ENCODE peak calls at places on chromosomes 1 and 21, in nine cellular contexts. M, A, W, L, J, N, I, P and H are unnamed samples.

GRCh38 chr21:27192286-27192685 is 225.4 kb upstream of the ADAMTS5 start:
- DNase-seq in N (no peak), J (no peak), W (no peak), M (no peak), L (no peak), A (no peak), I (no peak), P (no peak), H (no peak)

GRCh38 chr1:185789846-185790735 is 55.9 kb downstream of the HMCN1 start:
- DNase-seq in A (no peak), J (no peak), L (no peak), W (no peak), N (no peak), I (no peak), P (peak; percentile 85), M (peak; percentile 26), H (no peak)

GRCh38 chr1:34983700-34984355 is 1.3 kb downstream of the TMEM35B start:
- DNase-seq in I (no peak), A (no peak), W (no peak), P (peak; percentile 24), N (no peak), J (peak; percentile 2), L (no peak), M (peak; percentile 17), H (no peak)

GRCh38 chr1:180198186-180198585 is 31.9 kb upstream of the LHX4 start:
- DNase-seq in A (no peak), M (no peak), J (no peak), N (no peak), W (no peak), P (peak; percentile 22), L (no peak), I (no peak), H (no peak)

GRCh38 chr1:183370399-183371058 is 47.7 kb downstream of the NMNAT2 start:
- DNase-seq in A (no peak), M (no peak), J (no peak), W (no peak), L (no peak), I (peak; percentile 88), N (no peak), P (no peak), H (no peak)

GRCh38 chr1:156652992-156653355 is 11.1 kb downstream of the BCAN start:
- DNase-seq in M (no peak), L (no peak), P (no peak), I (no peak), N (no peak), A (no peak), W (no peak), J (no peak), H (no peak)

GRCh38 chr1:10834770-10835412 is 38.4 kb upstream of the CASZ1 start:
- DNase-seq in M (no peak), J (no peak), P (no peak), N (no peak), A (no peak), L (no peak), W (no peak), I (no peak), H (no peak)

GRCh38 chr1:109529895-109530456 is 9.7 kb upstream of the GPR61 start:
- DNase-seq in P (no peak), M (no peak), J (no peak), W (no peak), N (no peak), A (no peak), L (no peak), I (no peak), H (no peak)

GRCh38 chr1:46512135-46512791 is 22.6 kb downstream of the DMBX1 start:
- DNase-seq in N (no peak), I (no peak), W (no peak), J (no peak), A (no peak), P (no peak), L (no peak), M (no peak), H (no peak)

GRCh38 chr1:15007842-15008241 is 145.7 kb upstream of the TMEM51 start:
- DNase-seq in A (no peak), I (no peak), N (no peak), M (no peak), J (no peak), W (no peak), L (no peak), P (no peak), H (no peak)

GRCh38 chr21:18887922-18888602 is 484.5 kb upstream of the TMPRSS15 start:
- DNase-seq in W (no peak), L (no peak), J (no peak), M (no peak), P (no peak), A (no peak), N (no peak), I (no peak), H (no peak)

GRCh38 chr1:15515026-15515663 is 8.9 kb downstream of the CASP9 start:
- DNase-seq in L (no peak), I (no peak), W (no peak), M (no peak), N (no peak), J (no peak), P (no peak), A (no peak), H (no peak)

GRCh38 chr1:175133693-175134435 is 58.7 kb downstream of the KIAA0040 start:
- DNase-seq in M (no peak), I (no peak), P (no peak), J (no peak), N (no peak), A (no peak), W (no peak), L (no peak), H (no peak)

GRCh38 chr21:44800103-44800502 is 1.5 kb downstream of the UBE2G2 start:
- DNase-seq in P (peak; percentile 42), N (no peak), W (no peak), A (no peak), I (no peak), M (peak; percentile 59), L (no peak), J (no peak), H (no peak)
- H3K4me3 ChIP-seq in P (no peak overlapping the region), N (peak overlapping the region; percentile 93), W (peak overlapping the region; percentile 77), A (peak overlapping the region; percentile 85), I (no peak overlapping the region), M (no peak overlapping the region), L (no peak overlapping the region), J (peak overlapping the region; percentile 68), H (no peak overlapping the region)

DNA sequence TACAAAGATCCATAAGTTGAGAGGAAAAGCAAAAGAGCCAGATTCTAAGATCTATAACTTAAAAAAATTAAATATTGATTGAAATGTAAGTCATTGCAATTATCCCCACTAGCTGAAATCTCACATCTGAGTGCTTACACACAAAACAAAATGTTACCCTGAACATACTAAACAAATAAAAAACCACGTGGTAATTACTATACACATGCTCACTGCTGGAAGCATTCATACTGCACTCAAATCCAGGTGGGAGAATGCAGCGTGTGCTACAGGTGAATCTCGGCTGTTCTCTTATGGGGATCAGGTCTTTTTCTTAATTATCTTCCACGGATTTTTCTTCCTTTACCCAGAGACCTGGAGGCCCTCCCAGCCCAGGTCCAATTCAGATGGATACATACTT is 74.3 kb downstream of the SDC3 start:
- DNase-seq in J (no peak), N (no peak), I (no peak), W (no peak), L (no peak), P (no peak), M (no peak), A (no peak), H (no peak)
- H3K27me3 ChIP-seq in J (peaks cover 10% of the 10 kb centered on the region), N (peaks cover 46% of the 10 kb centered on the region), I (no peaks in the 10 kb centered on the region), W (peaks cover 4% of the 10 kb centered on the region), L (no peaks in the 10 kb centered on the region), P (no peaks in the 10 kb centered on the region), M (peaks cover 20% of the 10 kb centered on the region), A (no peaks in the 10 kb centered on the region), H (no peaks in the 10 kb centered on the region)

DNA sequence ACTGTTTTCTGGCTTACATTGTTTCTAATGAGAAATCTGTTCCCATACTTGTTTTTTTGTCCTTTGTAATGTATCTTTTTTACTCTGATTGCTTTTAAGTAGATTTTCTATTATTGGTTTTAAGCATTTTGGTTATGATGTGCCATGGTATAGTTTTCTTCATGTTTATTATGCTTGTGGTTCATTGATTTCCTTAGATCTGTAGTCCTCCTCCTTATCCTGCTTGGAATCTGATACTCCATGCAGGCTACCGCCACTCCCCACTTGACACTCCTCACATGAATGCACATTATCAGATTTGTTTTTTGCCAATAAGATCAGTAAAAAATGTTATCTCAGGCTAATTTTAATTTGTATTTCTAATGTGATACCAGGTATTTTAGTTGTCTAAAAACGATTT is 20.8 kb downstream of the UROD start:
- DNase-seq in L (no peak), J (no peak), W (no peak), P (no peak), I (no peak), M (no peak), N (no peak), A (no peak), H (no peak)
- H3K4me3 ChIP-seq in L (no peak overlapping the region), J (no peak overlapping the region), W (no peak overlapping the region), P (no peak overlapping the region), I (no peak overlapping the region), M (no peak overlapping the region), N (no peak overlapping the region), A (no peak overlapping the region), H (no peak overlapping the region)

GRCh38 chr1:212606042-212606733 is 2.4 kb upstream of the ATF3 start:
- DNase-seq in A (no peak), L (no peak), M (no peak), P (peak; percentile 69), W (no peak), I (no peak), N (no peak), J (no peak), H (no peak)

GRCh38 chr1:212607924-212608208 is 695 bp upstream of the ATF3 start:
- DNase-seq in P (no peak), W (no peak), A (no peak), N (no peak), J (peak; percentile 13), M (no peak), L (no peak), I (no peak), H (no peak)

GRCh38 chr1:212608209-212608955 is at the start of gene ATF3:
- DNase-seq in P (peak; percentile 99), M (peak; percentile 99), I (peak; percentile 99), L (peak; percentile 80), N (peak; percentile 99), A (peak; percentile 100), J (peak; percentile 50), W (peak; percentile 96), H (peak; percentile 60)

GRCh38 chr1:212606734-212607205 is 1.8 kb upstream of the ATF3 start:
- DNase-seq in W (no peak), M (no peak), J (peak; percentile 45), L (peak; percentile 29), A (no peak), N (peak; percentile 74), P (no peak), I (peak; percentile 79), H (peak; percentile 58)

DNA sequence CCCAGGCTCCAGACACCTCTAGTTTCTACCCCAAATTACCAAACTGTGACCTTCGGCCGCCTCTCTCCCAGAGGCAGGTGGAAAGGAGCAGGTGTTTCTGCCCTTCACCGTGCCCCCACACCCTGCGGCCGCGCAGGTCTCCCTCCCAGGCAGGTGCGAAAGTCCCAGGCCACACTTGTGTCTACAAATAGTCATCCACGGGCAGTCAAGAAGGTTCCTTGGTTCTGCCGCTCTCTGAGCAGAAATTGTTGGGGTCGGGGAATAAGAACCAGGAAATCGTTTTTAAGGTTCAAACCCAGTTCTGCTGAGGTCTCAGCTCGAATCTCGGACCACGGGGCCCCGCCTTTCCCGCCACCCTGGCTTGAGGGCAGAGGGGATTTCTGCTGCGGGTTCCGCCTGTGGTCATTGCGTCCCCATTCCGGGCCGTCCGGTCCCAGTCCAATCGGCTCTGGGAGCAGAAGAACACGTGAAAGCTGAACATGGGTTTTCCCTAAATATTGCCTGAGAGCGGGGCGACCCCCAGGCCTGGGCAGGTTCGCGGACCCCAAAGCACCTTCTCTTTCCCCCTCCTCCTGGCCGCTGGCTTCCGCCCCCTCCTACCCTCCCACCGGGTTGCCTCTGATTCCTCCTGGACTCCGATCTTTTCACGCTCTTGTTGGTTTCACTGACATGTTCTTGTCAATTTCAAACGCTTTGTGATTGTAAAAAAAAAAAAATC is 1.2 kb upstream of the ATF3 start:
- DNase-seq in P (no peak), J (peak; percentile 31), L (no peak), W (no peak), N (peak; percentile 82), I (peak; percentile 36), A (no peak), M (no peak), H (peak; percentile 6)
- H3K27me3 ChIP-seq in P (peaks cover 10% of the 10 kb centered on the region), J (peaks cover 40% of the 10 kb centered on the region), L (peaks cover 49% of the 10 kb centered on the region), W (peaks cover 38% of the 10 kb centered on the region), N (peaks cover 17% of the 10 kb centered on the region), I (no peaks in the 10 kb centered on the region), A (no peaks in the 10 kb centered on the region), M (peaks cover 49% of the 10 kb centered on the region), H (peaks cover 38% of the 10 kb centered on the region)